ENCODE peak calls at places on chromosomes 1 and 21, in ten cellular contexts. S is stimulated activated CD4-positive, alpha-beta T cell treated with anti-CD3 and anti-CD28 coated beads, Interleukin-1b, Interleukin-23, amount 100 ng/mL, for 24 hours; V is NCI-H774; M is pancreas; B is astrocyte of the hippocampus; Z is natural killer cell; L is psoas muscle; Y is CD4-positive, alpha-beta memory T cell; G is NCI-H1105; Q is amniotic epithelial cell. W is an unnamed sample.

GRCh38 chr1:56788588-56788987 is 30.6 kb downstream of the FYB2 start:
- DNase-seq in L (peak), G (peak), V (peak), S (no peak), Y (no peak), Z (no peak), B (peak), Q (no peak), M (peak), W (no peak)

GRCh38 chr1:208551609-208552008 is 307.4 kb upstream of the PLXNA2 start:
- DNase-seq in B (no peak), L (no peak), S (no peak), Q (no peak), G (no peak), Z (no peak), Y (no peak), V (no peak), M (no peak), W (no peak)

GRCh38 chr21:43585924-43586411 is 73.3 kb downstream of the HSF2BP start:
- DNase-seq in V (no peak), L (no peak), Z (no peak), Y (no peak), S (no peak), M (no peak), Q (peak), G (no peak), B (peak), W (no peak)

GRCh38 chr1:44619261-44619900 is 54.9 kb downstream of the TMEM53 start:
- DNase-seq in M (no peak), V (no peak), Y (no peak), B (peak), L (peak), S (no peak), G (no peak), Z (no peak), Q (no peak), W (no peak)

GRCh38 chr1:218257971-218258370 is 27.1 kb upstream of the RRP15 start:
- DNase-seq in S (no peak), G (no peak), L (no peak), M (no peak), V (no peak), Z (no peak), Q (no peak), Y (no peak), B (no peak), W (no peak)

GRCh38 chr1:7389201-7389785 is 381.8 kb upstream of the VAMP3 start:
- DNase-seq in B (peak), Z (no peak), V (no peak), Q (peak), S (no peak), L (no peak), M (no peak), G (no peak), Y (no peak), W (no peak)

GRCh38 chr1:207020016-207020708 is 12.4 kb downstream of the C1orf116 start:
- DNase-seq in Y (no peak), L (no peak), V (no peak), G (no peak), B (no peak), M (no peak), Z (no peak), Q (no peak), S (no peak), W (no peak)

GRCh38 chr1:205226868-205227583 is 720 bp upstream of the TMCC2 start:
- DNase-seq in M (no peak), S (no peak), V (no peak), L (no peak), Z (no peak), Q (peak), Y (no peak), B (peak), G (peak), W (peak)

GRCh38 chr1:59020151-59020997 is 236.5 kb upstream of the JUN start:
- DNase-seq in S (peak), Z (peak), L (peak), Y (peak), Q (peak), M (no peak), B (peak), V (peak), G (no peak), W (peak)

GRCh38 chr1:54979327-54979891 is 1.0 kb upstream of the TMEM61 start:
- DNase-seq in S (no peak), L (no peak), Y (no peak), G (no peak), B (no peak), M (no peak), V (no peak), Q (no peak), Z (no peak), W (no peak)

GRCh38 chr1:1536938-1537546 is 3.4 kb downstream of the TMEM240 start:
- DNase-seq in B (no peak), G (no peak), S (no peak), M (no peak), V (no peak), Y (no peak), Z (no peak), Q (no peak), L (no peak), W (no peak)

GRCh38 chr1:61506231-61506630 is 218.7 kb downstream of the TM2D1 start:
- DNase-seq in Y (no peak), B (peak), G (no peak), S (no peak), L (no peak), V (no peak), Q (peak), Z (no peak), M (no peak), W (no peak)

GRCh38 chr1:33902486-33903209 is 38.8 kb downstream of the HMGB4 start:
- DNase-seq in S (no peak), V (no peak), Y (no peak), Q (no peak), G (no peak), B (peak), L (no peak), M (no peak), Z (no peak), W (no peak)

GRCh38 chr1:91603409-91603808 is 102.8 kb downstream of the CDC7 start:
- DNase-seq in Z (no peak), V (no peak), Y (no peak), G (no peak), L (no peak), Q (no peak), S (peak), B (no peak), M (no peak), W (no peak)

GRCh38 chr1:216903389-216903754 is 180.1 kb upstream of the ESRRG start:
- DNase-seq in M (no peak), L (no peak), G (no peak), V (no peak), S (no peak), Y (no peak), Q (peak), Z (no peak), B (peak), W (no peak)

GRCh38 chr1:201531551-201532425 is 7.1 kb upstream of the NAV1 start:
- DNase-seq in B (no peak), Q (no peak), Y (no peak), M (peak), L (peak), Z (no peak), S (no peak), V (peak), G (peak), W (no peak)

GRCh38 chr1:211648980-211649934 is 26.2 kb downstream of the NEK2 start:
- DNase-seq in M (peak), G (no peak), S (no peak), V (no peak), Z (no peak), L (no peak), Y (no peak), B (peak), Q (no peak), W (peak)

GRCh38 chr21:28805885-28806284 is 186.8 kb downstream of the LTN1 start:
- DNase-seq in M (no peak), Q (peak), S (no peak), G (no peak), L (no peak), B (peak), Y (no peak), Z (no peak), V (no peak), W (peak)

GRCh38 chr1:40628903-40629292 is 36.6 kb downstream of the RIMS3 start:
- DNase-seq in L (no peak), Y (no peak), V (no peak), M (no peak), Q (no peak), Z (no peak), B (no peak), S (no peak), G (no peak), W (no peak)

GRCh38 chr1:115717541-115717940 is 51.0 kb downstream of the CASQ2 start:
- DNase-seq in B (peak), V (no peak), S (peak), L (peak), Y (no peak), Q (peak), Z (no peak), G (peak), M (peak), W (no peak)

GRCh38 chr1:174265273-174265672 is 106.0 kb downstream of the RABGAP1L start:
- DNase-seq in Y (no peak), G (no peak), Z (no peak), L (no peak), Q (no peak), B (no peak), M (no peak), V (no peak), S (no peak), W (no peak)

GRCh38 chr1:64891440-64891815 is 74.9 kb downstream of the JAK1 start:
- DNase-seq in L (no peak), Q (no peak), M (no peak), G (no peak), V (no peak), S (no peak), B (no peak), Z (peak), Y (no peak), W (no peak)

GRCh38 chr1:164967300-164967699 is 389.2 kb downstream of the LMX1A start:
- DNase-seq in Y (no peak), Q (no peak), Z (no peak), G (no peak), B (no peak), S (no peak), V (no peak), M (no peak), L (no peak), W (no peak)